ENCODE peak calls at places on chromosomes 6 and 20, in nine cellular contexts. E is neural progenitor cell, W is MM.1S, M is fibroblast of lung, S is endodermal cell, V is IMR-90, T is mesendoderm, H is DND-41, C is GM23248. G is an unnamed sample.

GRCh38 chr20:45343867-45344721 is 4.1 kb downstream of the SDC4 start:
- DNase-seq in E (no peak), W (no peak), M (peak; percentile 93), S (peak; percentile 67), V (peak; percentile 93), T (peak; percentile 87), H (no peak), C (peak; percentile 97), G (peak; percentile 91)

GRCh38 chr20:6940052-6940451 is 172.6 kb downstream of the BMP2 start:
- DNase-seq in E (peak; percentile 80), W (peak; percentile 75), M (no peak), S (peak; percentile 85), V (no peak), T (peak; percentile 88), H (no peak), C (peak; percentile 2), G (peak; percentile 1)

GRCh38 chr20:46563848-46564197 is 13.4 kb upstream of the OCSTAMP start:
- DNase-seq in E (no peak), W (no peak), M (no peak), S (no peak), V (no peak), T (no peak), H (no peak), C (no peak), G (no peak)

GRCh38 chr20:50815162-50815989 is 20.5 kb downstream of the BCAS4 start:
- DNase-seq in E (no peak), W (peak; percentile 56), M (peak; percentile 81), S (no peak), V (peak; percentile 92), T (no peak), H (no peak), C (peak; percentile 60), G (peak; percentile 59)

GRCh38 chr6:108561742-108562502 is 1.2 kb downstream of the FOXO3 start:
- DNase-seq in E (peak; percentile 60), W (no peak), M (peak; percentile 25), S (peak; percentile 80), V (peak; percentile 31), T (peak; percentile 71), H (no peak), C (peak; percentile 63), G (peak; percentile 62)

GRCh38 chr6:128713461-128713860 is 169.5 kb upstream of the LAMA2 start:
- DNase-seq in E (no peak), W (no peak), M (peak; percentile 64), S (no peak), V (peak; percentile 78), T (no peak), H (no peak), C (peak; percentile 71), G (no peak)

GRCh38 chr6:16249971-16250370 is 11.6 kb downstream of the GMPR start:
- DNase-seq in E (peak; percentile 91), W (no peak), M (peak; percentile 40), S (peak; percentile 50), V (no peak), T (peak; percentile 60), H (no peak), C (no peak), G (peak; percentile 65)

GRCh38 chr6:111788779-111789276 is 84.4 kb downstream of the FYN start:
- DNase-seq in E (peak; percentile 54), W (no peak), M (peak; percentile 45), S (no peak), V (no peak), T (no peak), H (no peak), C (no peak), G (no peak)

GRCh38 chr6:42933195-42933594 is 3.9 kb downstream of the CNPY3 start:
- DNase-seq in E (no peak), W (no peak), M (no peak), S (no peak), V (no peak), T (no peak), H (no peak), C (no peak), G (no peak)

GRCh38 chr6:13512900-13513299 is 25.5 kb upstream of the GFOD1 start:
- DNase-seq in E (no peak), W (no peak), M (no peak), S (no peak), V (no peak), T (no peak), H (no peak), C (no peak), G (no peak)
- H3K4me3 ChIP-seq in E (no peak overlapping the region), W (no peak overlapping the region), M (no peak overlapping the region), S (no peak overlapping the region), V (no peak overlapping the region), T (no peak overlapping the region), H (no peak overlapping the region), C (no peak overlapping the region), G (no peak overlapping the region)

DNA sequence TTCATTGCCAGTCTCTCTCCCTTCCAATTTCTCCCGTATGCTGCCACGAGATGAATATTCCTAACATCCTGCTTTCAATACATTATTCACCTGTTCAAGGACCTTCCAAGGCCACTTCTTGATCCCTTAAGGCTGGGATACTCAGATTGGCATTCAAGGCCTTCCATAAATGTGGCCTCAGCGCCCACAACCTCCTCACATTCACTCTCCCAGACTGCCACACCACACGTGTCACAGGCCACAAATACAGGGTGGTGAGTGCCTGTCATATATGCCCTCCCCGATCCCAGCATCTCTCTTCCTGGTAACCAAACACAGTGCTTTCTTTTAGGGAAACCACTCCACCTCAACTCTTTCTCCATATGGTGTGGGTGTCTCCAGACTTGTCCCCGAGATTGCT is 55.5 kb downstream of the TTI1 start:
- DNase-seq in E (no peak), W (no peak), M (no peak), S (no peak), V (no peak), T (no peak), H (no peak), C (no peak), G (no peak)
- H3K9ac ChIP-seq in E (no peak overlapping the region), W (no peak overlapping the region), M (no peak overlapping the region), S (no peak overlapping the region), V (no peak overlapping the region), T (no peak overlapping the region), H (no peak overlapping the region), C (no peak overlapping the region), G (no peak overlapping the region)

GRCh38 chr6:52310932-52311331 is 26.4 kb upstream of the MCM3 start:
- DNase-seq in E (no peak), W (no peak), M (no peak), S (no peak), V (no peak), T (no peak), H (no peak), C (no peak), G (no peak)

GRCh38 chr6:52305948-52306767 is 21.6 kb upstream of the MCM3 start:
- DNase-seq in E (no peak), W (peak; percentile 58), M (no peak), S (no peak), V (no peak), T (no peak), H (no peak), C (no peak), G (no peak)

GRCh38 chr6:52305385-52305784 is 20.8 kb upstream of the MCM3 start:
- DNase-seq in E (no peak), W (no peak), M (no peak), S (no peak), V (no peak), T (no peak), H (no peak), C (peak; percentile 29), G (no peak)

GRCh38 chr6:52306972-52307849 is 22.7 kb upstream of the MCM3 start:
- DNase-seq in E (no peak), W (no peak), M (no peak), S (peak; percentile 71), V (no peak), T (peak; percentile 61), H (no peak), C (no peak), G (no peak)

GRCh38 chr6:52307900-52308372 is 23.4 kb upstream of the MCM3 start:
- DNase-seq in E (no peak), W (peak; percentile 54), M (no peak), S (no peak), V (no peak), T (no peak), H (peak; percentile 58), C (no peak), G (no peak)
- H3K27ac ChIP-seq in E (no peak overlapping the region), W (peak overlapping the region; percentile 47), M (no peak overlapping the region), S (no peak overlapping the region), V (no peak overlapping the region), T (no peak overlapping the region), H (peak overlapping the region; percentile 89), C (no peak overlapping the region), G (no peak overlapping the region)

DNA sequence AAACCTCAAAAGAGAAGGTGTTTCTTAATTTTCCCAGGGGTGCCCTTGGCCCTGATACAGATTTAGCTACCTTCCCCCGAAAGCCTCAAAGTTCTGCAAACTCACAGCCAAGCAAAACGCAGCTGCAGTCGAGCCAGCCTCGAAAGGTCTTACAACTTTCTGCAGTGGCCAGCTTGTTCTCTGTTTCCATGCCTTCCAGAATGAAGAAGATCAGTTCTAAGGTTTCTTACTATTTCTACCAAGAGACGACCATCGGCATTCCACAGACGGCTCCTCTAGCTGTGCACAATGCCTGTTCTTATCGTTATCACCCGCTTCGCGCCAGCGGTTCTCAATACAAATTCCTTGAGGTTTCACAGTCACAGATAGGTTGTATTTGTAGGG is 28.5 kb upstream of the CCR6 start:
- DNase-seq in E (peak; percentile 63), W (peak; percentile 21), M (peak; percentile 1), S (peak; percentile 75), V (no peak), T (peak; percentile 78), H (no peak), C (no peak), G (no peak)
- H3K4me3 ChIP-seq in E (no peak overlapping the region), W (peak overlapping the region; percentile 57), M (no peak overlapping the region), S (peak overlapping the region; percentile 8), V (no peak overlapping the region), T (no peak overlapping the region), H (no peak overlapping the region), C (no peak overlapping the region), G (no peak overlapping the region)

GRCh38 chr20:62319346-62319909 is 16.6 kb downstream of the ADRM1 start:
- DNase-seq in E (no peak), W (no peak), M (no peak), S (no peak), V (no peak), T (no peak), H (no peak), C (peak; percentile 28), G (no peak)

GRCh38 chr20:62315773-62316172 is 13.0 kb downstream of the ADRM1 start:
- DNase-seq in E (no peak), W (no peak), M (no peak), S (no peak), V (no peak), T (no peak), H (no peak), C (no peak), G (no peak)

GRCh38 chr20:62316331-62317166 is 13.8 kb downstream of the ADRM1 start:
- DNase-seq in E (no peak), W (no peak), M (no peak), S (no peak), V (no peak), T (no peak), H (no peak), C (no peak), G (peak; percentile 78)

GRCh38 chr20:62318411-62319345 is 15.9 kb downstream of the ADRM1 start:
- DNase-seq in E (no peak), W (no peak), M (no peak), S (no peak), V (no peak), T (no peak), H (no peak), C (peak; percentile 58), G (no peak)

GRCh38 chr20:62317167-62317655 is 14.4 kb downstream of the ADRM1 start:
- DNase-seq in E (no peak), W (no peak), M (no peak), S (no peak), V (no peak), T (no peak), H (no peak), C (no peak), G (no peak)
- H3K9ac ChIP-seq in E (no peak overlapping the region), W (no peak overlapping the region), M (no peak overlapping the region), S (no peak overlapping the region), V (no peak overlapping the region), T (no peak overlapping the region), H (no peak overlapping the region), C (no peak overlapping the region), G (no peak overlapping the region)

GRCh38 chr20:57251344-57251743 is 15.1 kb downstream of the BMP7 start:
- DNase-seq in E (peak; percentile 27), W (no peak), M (peak; percentile 24), S (peak; percentile 72), V (no peak), T (peak; percentile 88), H (peak; percentile 71), C (no peak), G (no peak)
- H3K27ac ChIP-seq in E (no peak overlapping the region), W (no peak overlapping the region), M (no peak overlapping the region), S (peak overlapping the region; percentile 20), V (no peak overlapping the region), T (peak overlapping the region; percentile 9), H (peak overlapping the region; percentile 95), C (no peak overlapping the region), G (no peak overlapping the region)

G was measured in mammary epithelial cell.